ENCODE peak calls at places on chromosomes 5 and 9, in six cellular contexts. I is mesothelial cell of epicardium, T is colonic mucosa, U is choroid plexus epithelial cell, M is GM06990, O is spleen. F is an unnamed sample.

GRCh38 chr9:4517274-4517673 is 27.0 kb downstream of the SLC1A1 start:
- DNase-seq in I (no peak), T (no peak), U (peak; percentile 73), M (no peak), O (no peak), F (no peak)

GRCh38 chr5:119742311-119742710 is 113.0 kb downstream of the FAM170A start:
- DNase-seq in I (no peak), T (no peak), U (no peak), M (no peak), O (no peak), F (no peak)

GRCh38 chr5:142602720-142603245 is 83.1 kb downstream of the FGF1 start:
- DNase-seq in I (no peak), T (no peak), U (peak; percentile 7), M (no peak), O (no peak), F (no peak)

GRCh38 chr5:3789519-3790193 is 194.0 kb downstream of the IRX1 start:
- DNase-seq in I (no peak), T (no peak), U (no peak), M (no peak), O (no peak), F (no peak)

GRCh38 chr9:122389799-122390481 is 19.1 kb downstream of the PTGS1 start:
- DNase-seq in I (peak; percentile 10), T (no peak), U (no peak), M (peak; percentile 42), O (no peak), F (no peak)

GRCh38 chr5:109786177-109786576 is 96.5 kb downstream of the MAN2A1 start:
- DNase-seq in I (no peak), T (no peak), U (no peak), M (no peak), O (no peak), F (no peak)

GRCh38 chr9:114465417-114465816 is 39.9 kb downstream of the WHRN start:
- DNase-seq in I (no peak), T (no peak), U (no peak), M (no peak), O (no peak), F (no peak)

GRCh38 chr9:130467371-130467770 is 22.6 kb downstream of the ASS1 start:
- DNase-seq in I (no peak), T (no peak), U (no peak), M (no peak), O (no peak), F (no peak)

GRCh38 chr5:39273314-39273954 is 54.1 kb upstream of the FYB1 start:
- DNase-seq in I (no peak), T (no peak), U (no peak), M (no peak), O (no peak), F (no peak)

GRCh38 chr9:118643118-118643517 is 726.1 kb downstream of the BRINP1 start:
- DNase-seq in I (no peak), T (no peak), U (peak; percentile 30), M (no peak), O (no peak), F (no peak)

GRCh38 chr9:94700445-94700844 is 26.1 kb upstream of the AOPEP start:
- DNase-seq in I (no peak), T (no peak), U (peak; percentile 10), M (no peak), O (no peak), F (no peak)

GRCh38 chr9:94908583-94909249 is 182.2 kb downstream of the AOPEP start:
- DNase-seq in I (peak; percentile 14), T (no peak), U (no peak), M (no peak), O (no peak), F (no peak)

GRCh38 chr5:126633552-126633951 is 32.8 kb downstream of the PHAX start:
- DNase-seq in I (no peak), T (no peak), U (no peak), M (no peak), O (no peak), F (no peak)

GRCh38 chr5:1836176-1836890 is 35.1 kb downstream of the NDUFS6 start:
- DNase-seq in I (no peak), T (no peak), U (no peak), M (no peak), O (peak; percentile 53), F (no peak)
- TF ChIP-seq CTCF in I (no peak), T (no peak), U (no peak), M (no peak), O (no peak), F (no peak)

GRCh38 chr5:177023247-177023703 is 779 bp downstream of the ZNF346 start:
- DNase-seq in I (no peak), T (peak; percentile 21), U (peak; percentile 9), M (no peak), O (no peak), F (no peak)

GRCh38 chr5:177024559-177024958 is 2.1 kb downstream of the ZNF346 start:
- DNase-seq in I (no peak), T (no peak), U (peak; percentile 15), M (no peak), O (no peak), F (no peak)

GRCh38 chr5:177020033-177020432 is 2.5 kb upstream of the ZNF346 start:
- DNase-seq in I (no peak), T (no peak), U (no peak), M (no peak), O (no peak), F (no peak)

GRCh38 chr5:177025139-177025538 is 2.6 kb downstream of the ZNF346 start:
- DNase-seq in I (no peak), T (no peak), U (peak; percentile 82), M (no peak), O (no peak), F (no peak)

GRCh38 chr5:177022386-177023246 is at the start of gene ZNF346:
- DNase-seq in I (peak; percentile 92), T (peak; percentile 91), U (peak; percentile 94), M (peak; percentile 92), O (peak; percentile 96), F (peak; percentile 87)
- TF ChIP-seq CTCF in I (peak; percentile 53), T (peak; percentile 56), U (peak; percentile 37), M (peak; percentile 45), O (peak; percentile 68), F (no peak)

GRCh38 chr9:15400281-15400941 is 22.3 kb upstream of the SNAPC3 start:
- DNase-seq in I (no peak), T (no peak), U (peak; percentile 86), M (no peak), O (no peak), F (no peak)

GRCh38 chr9:15404171-15404570 is 18.5 kb upstream of the SNAPC3 start:
- DNase-seq in I (no peak), T (no peak), U (no peak), M (no peak), O (no peak), F (no peak)

GRCh38 chr9:15401266-15401665 is 21.4 kb upstream of the SNAPC3 start:
- DNase-seq in I (no peak), T (no peak), U (peak; percentile 57), M (no peak), O (no peak), F (no peak)

DNA sequence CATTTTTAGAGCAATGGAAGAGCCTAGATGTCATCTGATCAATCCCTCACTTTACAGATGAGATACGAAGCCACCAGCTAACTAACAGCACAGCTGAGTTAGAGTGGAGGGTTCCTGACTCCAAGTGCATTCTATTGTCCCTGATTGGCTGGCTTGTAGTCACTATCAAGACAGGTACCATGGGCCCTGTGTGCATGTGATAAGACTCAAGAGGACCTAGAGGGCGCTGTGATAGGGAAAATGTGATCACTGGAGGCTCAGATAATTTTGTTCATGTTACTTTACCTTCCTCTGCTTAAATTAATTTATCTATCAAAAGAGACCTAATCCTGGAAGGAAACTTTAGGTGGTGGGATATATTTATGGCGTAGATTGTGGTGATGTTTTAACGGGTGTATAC is 19.5 kb upstream of the SNAPC3 start:
- DNase-seq in I (no peak), T (no peak), U (no peak), M (no peak), O (no peak), F (no peak)
- TF ChIP-seq CTCF in I (no peak), T (peak; percentile 28), U (peak; percentile 27), M (peak; percentile 45), O (no peak), F (no peak)

GRCh38 chr9:120490888-120491595 is 88.9 kb downstream of the CDK5RAP2 start:
- DNase-seq in I (no peak), T (no peak), U (peak; percentile 74), M (peak; percentile 9), O (no peak), F (no peak)
- TF ChIP-seq CTCF in I (no peak), T (no peak), U (peak; percentile 22), M (no peak), O (no peak), F (no peak)

GRCh38 chr9:34190996-34191892 is 12.4 kb downstream of the UBAP1 start:
- DNase-seq in I (peak; percentile 9), T (no peak), U (peak; percentile 62), M (no peak), O (no peak), F (no peak)
- TF ChIP-seq CTCF in I (no peak), T (no peak), U (peak; percentile 61), M (peak; percentile 19), O (no peak), F (no peak)

GRCh38 chr5:169795311-169795710 is 158.2 kb downstream of the DOCK2 start:
- DNase-seq in I (no peak), T (no peak), U (no peak), M (no peak), O (no peak), F (no peak)
- TF ChIP-seq CTCF in I (no peak), T (no peak), U (no peak), M (no peak), O (no peak), F (no peak)

DNA sequence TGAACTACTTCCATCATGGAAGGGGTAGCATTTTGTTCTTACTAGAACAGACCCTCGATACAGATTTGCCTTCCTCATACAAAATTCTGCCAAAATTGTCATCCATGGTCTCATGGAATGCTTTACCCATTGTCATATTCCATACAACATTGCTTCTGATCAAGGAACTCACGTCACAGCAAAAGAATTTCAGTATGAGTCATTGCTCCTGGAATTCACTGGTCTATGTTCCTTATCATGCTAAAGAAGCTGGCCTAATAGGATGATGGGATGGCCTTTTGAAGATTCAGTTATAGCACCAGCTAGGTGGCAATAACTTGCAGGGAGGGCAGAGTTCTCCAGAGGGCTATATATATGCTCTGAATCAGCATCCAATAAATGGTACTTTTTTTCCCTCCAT is 18.2 kb upstream of the FNIP1 start:
- DNase-seq in I (no peak), T (no peak), U (peak; percentile 85), M (no peak), O (no peak), F (no peak)
- TF ChIP-seq CTCF in I (no peak), T (no peak), U (no peak), M (no peak), O (no peak), F (no peak)

F was measured in omental fat pad.